ENCODE peak calls at places on chromosomes 2 and 18, in four cellular contexts. Q is GM23338; W is H9; O is CD4-positive, alpha-beta T cell. F is an unnamed sample.

GRCh38 chr2:190467575-190468083 is 59.5 kb downstream of the MFSD6 start:
- DNase-seq in Q (no peak), W (no peak), O (no peak), F (no peak)

GRCh38 chr2:20836521-20836920 is 13.6 kb upstream of the LDAH start:
- DNase-seq in O (no peak), W (no peak), Q (no peak), F (no peak)

GRCh38 chr2:72793798-72794447 is 31.9 kb downstream of the EXOC6B start:
- DNase-seq in O (no peak), Q (no peak), W (no peak), F (no peak)

GRCh38 chr2:16666453-16666801 is 793 bp upstream of the CYRIA start:
- DNase-seq in W (peak; percentile 64), O (no peak), Q (peak; percentile 58), F (peak; percentile 17)

GRCh38 chr2:200373973-200374416 is 67.5 kb downstream of the SPATS2L start:
- DNase-seq in W (no peak), O (peak; percentile 28), Q (no peak), F (peak; percentile 23)

GRCh38 chr2:70258532-70258875 is 567 bp downstream of the PCYOX1 start:
- DNase-seq in O (peak; percentile 2), W (no peak), Q (peak; percentile 35), F (no peak)

GRCh38 chr2:203787954-203788353 is 79.6 kb upstream of the CTLA4 start:
- DNase-seq in W (no peak), O (no peak), Q (no peak), F (no peak)

GRCh38 chr2:96869824-96870630 is at the start of gene SEMA4C:
- DNase-seq in Q (peak; percentile 72), O (peak; percentile 54), W (no peak), F (peak; percentile 72)

GRCh38 chr2:64987001-64987962 is 1.9 kb upstream of the SLC1A4 start:
- DNase-seq in W (no peak), O (no peak), Q (no peak), F (no peak)

GRCh38 chr2:181178823-181179412 is 198.5 kb downstream of the UBE2E3 start:
- DNase-seq in Q (peak; percentile 57), W (peak; percentile 36), O (peak; percentile 25), F (peak; percentile 27)

GRCh38 chr18:616380-616995 is 19.7 kb downstream of the CLUL1 start:
- DNase-seq in O (no peak), Q (peak; percentile 71), W (no peak), F (no peak)

GRCh38 chr2:85846411-85846810 is 42.4 kb downstream of the ST3GAL5 start:
- DNase-seq in W (no peak), Q (no peak), O (no peak), F (no peak)

GRCh38 chr2:217650716-217651360 is 352.0 kb downstream of the TNS1 start:
- DNase-seq in Q (peak; percentile 93), W (peak; percentile 81), O (no peak), F (peak; percentile 21)

GRCh38 chr2:241454837-241455485 is 53.4 kb downstream of the STK25 start:
- DNase-seq in W (no peak), O (no peak), Q (no peak), F (no peak)

GRCh38 chr2:238425979-238426567 is 654 bp upstream of the ASB1 start:
- DNase-seq in Q (peak; percentile 55), O (no peak), W (no peak), F (no peak)

GRCh38 chr2:241984271-241984655 is 114.7 kb downstream of the RTP5 start:
- DNase-seq in Q (no peak), W (peak; percentile 10), O (no peak), F (no peak)

GRCh38 chr2:75602724-75603342 is 42.1 kb upstream of the EVA1A start:
- DNase-seq in Q (no peak), W (no peak), O (no peak), F (no peak)

GRCh38 chr18:12233378-12233777 is 20.8 kb upstream of the CIDEA start:
- DNase-seq in O (no peak), Q (no peak), W (no peak), F (no peak)

GRCh38 chr2:8133331-8133730 is 548.5 kb upstream of the ID2 start:
- DNase-seq in O (no peak), W (peak; percentile 41), Q (peak; percentile 42), F (no peak)

GRCh38 chr2:149739171-149739879 is 151.8 kb upstream of the MMADHC start:
- DNase-seq in W (no peak), Q (no peak), O (no peak), F (no peak)

GRCh38 chr2:222358876-222359275 is 60.1 kb upstream of the PAX3 start:
- DNase-seq in Q (no peak), O (no peak), W (no peak), F (no peak)

GRCh38 chr2:208638059-208638458 is 231.5 kb downstream of the PTH2R start:
- DNase-seq in W (no peak), O (no peak), Q (no peak), F (no peak)

GRCh38 chr2:136638193-136638592 is 127.2 kb upstream of the THSD7B start:
- DNase-seq in W (no peak), Q (no peak), O (no peak), F (no peak)